ENCODE peak calls at places on chromosomes 16 and 17, in seven cellular contexts. X, I, L, D, O, Z and N are unnamed samples.

GRCh38 chr17:77343031-77343866 is 202.5 kb downstream of the SEC14L1 start:
- DNase-seq in X (no peak), I (no peak), L (no peak), D (no peak), O (no peak), Z (no peak), N (peak)

GRCh38 chr17:82202981-82203380 is 9.7 kb downstream of the CCDC57 start:
- DNase-seq in X (no peak), I (no peak), L (no peak), D (no peak), O (peak), Z (no peak), N (no peak)

GRCh38 chr16:81723098-81723723 is 55.9 kb upstream of the PLCG2 start:
- DNase-seq in X (peak), I (peak), L (peak), D (peak), O (peak), Z (peak), N (peak)

GRCh38 chr16:14523632-14524031 is 106.4 kb downstream of the PARN start:
- DNase-seq in X (no peak), I (no peak), L (peak), D (no peak), O (no peak), Z (no peak), N (no peak)

GRCh38 chr16:67547423-67548264 is 14.7 kb upstream of the CTCF start:
- DNase-seq in X (no peak), I (no peak), L (no peak), D (no peak), O (no peak), Z (no peak), N (peak)

GRCh38 chr16:53530741-53531140 is 27.7 kb upstream of the AKTIP start:
- DNase-seq in X (no peak), I (no peak), L (no peak), D (no peak), O (no peak), Z (no peak), N (no peak)

GRCh38 chr16:49592507-49593422 is 219.2 kb downstream of the C16orf78 start:
- DNase-seq in X (peak), I (peak), L (peak), D (peak), O (peak), Z (peak), N (no peak)

GRCh38 chr17:33980193-33980592 is 274.9 kb upstream of the CCL2 start:
- DNase-seq in X (no peak), I (no peak), L (no peak), D (no peak), O (no peak), Z (no peak), N (no peak)

GRCh38 chr16:8716592-8716991 is 42.2 kb downstream of the ABAT start:
- DNase-seq in X (peak), I (no peak), L (no peak), D (no peak), O (no peak), Z (no peak), N (no peak)

GRCh38 chr17:16941072-16941641 is 30.8 kb downstream of the TNFRSF13B start:
- DNase-seq in X (no peak), I (no peak), L (no peak), D (no peak), O (no peak), Z (no peak), N (no peak)

GRCh38 chr17:71959129-71959528 is 161.7 kb upstream of the SOX9 start:
- DNase-seq in X (peak), I (no peak), L (peak), D (no peak), O (peak), Z (peak), N (no peak)

GRCh38 chr17:51245535-51245934 is 14.3 kb downstream of the MBTD1 start:
- DNase-seq in X (no peak), I (no peak), L (no peak), D (no peak), O (no peak), Z (no peak), N (no peak)

GRCh38 chr16:85563515-85564276 is 49.4 kb upstream of the GSE1 start:
- DNase-seq in X (peak), I (peak), L (no peak), D (no peak), O (peak), Z (no peak), N (peak)

GRCh38 chr17:29289852-29290251 is 4.1 kb downstream of the NUFIP2 start:
- DNase-seq in X (no peak), I (no peak), L (no peak), D (no peak), O (no peak), Z (no peak), N (no peak)

GRCh38 chr17:75783069-75783783 is 1.4 kb upstream of the UNK start:
- DNase-seq in X (peak), I (peak), L (no peak), D (peak), O (peak), Z (peak), N (no peak)

GRCh38 chr16:35195864-35196216 is 1736.4 kb downstream of the TP53TG3F start:
- DNase-seq in X (no peak), I (no peak), L (no peak), D (no peak), O (no peak), Z (no peak), N (no peak)

GRCh38 chr16:21001262-21001661 is 100.7 kb downstream of the LYRM1 start:
- DNase-seq in X (peak), I (peak), L (peak), D (peak), O (peak), Z (peak), N (peak)

GRCh38 chr16:49854227-49855203 is 1.4 kb downstream of the ZNF423 start:
- DNase-seq in X (no peak), I (peak), L (peak), D (peak), O (peak), Z (no peak), N (peak)

GRCh38 chr17:75289832-75290337 is 652 bp upstream of the SLC25A19 start:
- DNase-seq in X (peak), I (peak), L (no peak), D (no peak), O (no peak), Z (no peak), N (peak)

GRCh38 chr16:14470788-14471187 is 159.3 kb downstream of the PARN start:
- DNase-seq in X (no peak), I (no peak), L (no peak), D (no peak), O (no peak), Z (no peak), N (no peak)

GRCh38 chr17:38599398-38599856 is 6.3 kb downstream of the SRCIN1 start:
- DNase-seq in X (no peak), I (no peak), L (no peak), D (no peak), O (no peak), Z (no peak), N (no peak)

DNA sequence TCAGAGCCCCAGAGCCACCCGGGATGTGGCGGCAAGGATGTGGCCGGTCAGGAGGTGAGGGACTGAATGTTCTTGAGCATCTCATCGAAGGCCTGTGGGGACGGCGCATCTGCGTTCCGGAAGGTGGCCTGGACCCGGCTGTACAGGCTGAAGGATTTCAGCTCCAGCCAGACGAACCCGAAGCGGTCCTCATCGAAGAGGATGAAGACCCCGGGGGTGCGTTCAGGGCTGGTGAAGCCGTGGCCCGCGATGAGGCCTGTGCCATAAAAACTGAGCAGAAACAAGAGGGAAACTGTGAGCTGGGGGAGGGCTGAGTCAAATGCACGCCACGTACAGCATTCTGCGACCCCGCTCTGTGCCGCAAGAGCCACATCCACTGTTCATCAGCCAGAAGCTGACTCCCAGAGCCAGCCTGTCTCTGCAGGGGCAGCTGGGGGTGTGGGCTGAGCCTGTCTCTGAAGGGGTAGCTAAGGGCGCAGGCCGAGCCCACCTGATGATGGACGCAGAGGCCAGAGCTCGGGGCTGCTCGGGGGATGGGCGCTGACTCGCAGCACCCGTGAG is 14.1 kb upstream of the C16orf95 start:
- DNase-seq in X (no peak), I (no peak), L (no peak), D (no peak), O (no peak), Z (no peak), N (no peak)
- H3K9ac ChIP-seq in X (no peak), I (no peak), L (no peak), D (no peak), O (no peak), Z (no peak), N (no peak)

DNA sequence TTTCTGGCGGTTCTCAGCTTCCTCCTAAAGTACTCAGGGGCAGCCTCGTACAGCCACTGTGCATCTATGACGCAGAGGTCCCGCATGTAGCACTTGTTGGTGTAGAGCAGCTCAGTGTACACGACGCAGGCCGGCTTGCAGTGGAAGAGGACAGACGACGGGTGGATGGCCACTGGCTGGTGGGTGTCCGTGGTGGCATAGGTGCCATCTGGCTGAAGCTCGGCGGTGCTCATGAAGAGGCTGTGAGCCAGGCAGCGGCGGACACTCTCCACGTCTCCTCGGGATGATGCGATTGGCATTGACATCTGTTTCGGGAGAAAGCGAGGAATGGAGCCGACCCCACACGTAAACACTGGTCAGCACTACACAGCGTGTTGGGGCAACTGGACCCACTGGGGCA is 5.3 kb upstream of the C1QBP start:
- DNase-seq in X (no peak), I (no peak), L (no peak), D (no peak), O (no peak), Z (no peak), N (no peak)
- H3K9ac ChIP-seq in X (no peak), I (no peak), L (no peak), D (no peak), O (no peak), Z (no peak), N (no peak)

GRCh38 chr17:64777413-64778101 is 115.5 kb upstream of the SMURF2 start:
- DNase-seq in X (no peak), I (no peak), L (peak), D (no peak), O (peak), Z (no peak), N (peak)
- H3K9ac ChIP-seq in X (no peak), I (peak), L (no peak), D (no peak), O (no peak), Z (no peak), N (peak)

GRCh38 chr16:3065742-3066439 is 451 bp downstream of the IL32 start:
- DNase-seq in X (no peak), I (no peak), L (no peak), D (no peak), O (no peak), Z (no peak), N (peak)

GRCh38 chr16:3062553-3062952 is 2.9 kb upstream of the IL32 start:
- DNase-seq in X (no peak), I (no peak), L (no peak), D (no peak), O (no peak), Z (no peak), N (no peak)

GRCh38 chr16:3066440-3066748 is 954 bp downstream of the IL32 start:
- DNase-seq in X (no peak), I (no peak), L (no peak), D (no peak), O (no peak), Z (no peak), N (no peak)

GRCh38 chr16:3063617-3064389 is 1.6 kb upstream of the IL32 start:
- DNase-seq in X (no peak), I (no peak), L (no peak), D (peak), O (no peak), Z (no peak), N (no peak)

DNA sequence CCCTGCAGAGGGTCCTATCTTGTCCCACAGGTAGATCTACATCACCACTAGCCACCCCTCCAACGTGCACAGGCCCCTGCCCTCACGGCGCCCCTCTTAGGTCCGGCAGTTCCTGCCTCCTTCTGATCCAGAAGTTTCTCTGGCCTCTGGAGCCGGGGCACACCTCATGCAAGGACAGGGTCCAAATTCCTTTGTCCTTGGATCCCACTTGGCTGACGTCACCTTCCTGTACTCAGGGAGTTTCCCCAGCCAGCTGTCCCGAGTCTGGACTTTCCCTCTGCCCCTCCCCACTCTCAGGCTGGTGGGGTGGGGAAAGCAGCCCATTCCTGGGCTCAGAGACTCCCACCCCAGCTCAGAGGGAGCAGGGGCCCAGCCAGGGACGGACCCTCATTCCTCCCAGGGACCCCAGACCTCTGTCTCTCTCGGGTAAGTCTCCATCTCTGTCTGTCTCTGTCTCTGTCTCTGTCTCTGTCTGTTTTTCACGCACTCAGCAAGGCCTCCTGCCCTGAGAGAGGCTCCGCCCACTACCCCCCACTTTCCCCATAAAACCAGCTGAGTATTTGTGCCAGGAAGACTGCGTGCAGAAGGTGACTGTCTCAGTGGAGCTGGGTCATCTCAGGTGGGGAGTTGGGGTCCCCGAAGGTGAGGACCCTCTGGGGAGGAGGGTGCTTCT is at the start of gene IL32:
- DNase-seq in X (peak), I (peak), L (no peak), D (no peak), O (no peak), Z (no peak), N (peak)
- H3K9ac ChIP-seq in X (no peak), I (peak), L (no peak), D (no peak), O (peak), Z (peak), N (peak)